ENCODE peak calls at places on chromosomes 2 and 18, in five cellular contexts. X, S, K, Y and A are unnamed samples.

GRCh38 chr18:5543036-5543671 is 643 bp downstream of the EPB41L3 start:
- DNase-seq in X (no peak), S (no peak), K (no peak), Y (peak; percentile 62), A (no peak)

GRCh38 chr18:34650121-34650545 is 60.0 kb upstream of the DTNA start:
- DNase-seq in X (peak; percentile 6), S (no peak), K (no peak), Y (no peak), A (no peak)

GRCh38 chr2:223086360-223086981 is 34.5 kb downstream of the KCNE4 start:
- DNase-seq in X (no peak), S (no peak), K (no peak), Y (no peak), A (no peak)

GRCh38 chr18:6722680-6723079 is 6.8 kb upstream of the ARHGAP28 start:
- DNase-seq in X (no peak), S (no peak), K (no peak), Y (no peak), A (no peak)

GRCh38 chr2:143150287-143150686 is 21.1 kb downstream of the ARHGAP15 start:
- DNase-seq in X (no peak), S (no peak), K (no peak), Y (no peak), A (no peak)

GRCh38 chr2:20448246-20449046 is 1.6 kb downstream of the RHOB start:
- DNase-seq in X (no peak), S (no peak), K (no peak), Y (peak; percentile 15), A (peak; percentile 62)

GRCh38 chr2:127643698-127644660 is 2.0 kb upstream of the GPR17 start:
- DNase-seq in X (no peak), S (peak; percentile 33), K (no peak), Y (no peak), A (no peak)

GRCh38 chr18:56559044-56559443 is 79.3 kb downstream of the TXNL1 start:
- DNase-seq in X (no peak), S (no peak), K (no peak), Y (no peak), A (no peak)

GRCh38 chr2:122263746-122264145 is 508.3 kb downstream of the TSN start:
- DNase-seq in X (peak; percentile 11), S (no peak), K (no peak), Y (no peak), A (no peak)

GRCh38 chr2:86439879-86440630 is 1.1 kb upstream of the KDM3A start:
- DNase-seq in X (no peak), S (no peak), K (no peak), Y (no peak), A (no peak)

GRCh38 chr2:130825231-130825971 is 11.3 kb upstream of the ARHGEF4 start:
- DNase-seq in X (no peak), S (no peak), K (no peak), Y (no peak), A (no peak)

GRCh38 chr18:58858591-58859468 is 5.8 kb upstream of the ZNF532 start:
- DNase-seq in X (peak; percentile 73), S (no peak), K (no peak), Y (no peak), A (no peak)

GRCh38 chr2:32993140-32993539 is 46.4 kb downstream of the LTBP1 start:
- DNase-seq in X (no peak), S (no peak), K (no peak), Y (no peak), A (no peak)

GRCh38 chr2:53575606-53576360 is 191.8 kb upstream of the CHAC2 start:
- DNase-seq in X (no peak), S (no peak), K (no peak), Y (no peak), A (no peak)

GRCh38 chr18:80232710-80233109 is 14.6 kb downstream of the PARD6G start:
- DNase-seq in X (no peak), S (no peak), K (no peak), Y (no peak), A (no peak)

GRCh38 chr18:47601608-47602272 is 328.7 kb downstream of the SMAD2 start:
- DNase-seq in X (no peak), S (no peak), K (no peak), Y (no peak), A (no peak)

GRCh38 chr18:79378416-79379250 is 17.1 kb upstream of the NFATC1 start:
- DNase-seq in X (peak; percentile 11), S (peak; percentile 87), K (no peak), Y (peak; percentile 92), A (peak; percentile 89)

GRCh38 chr18:1020731-1021344 is 116.2 kb downstream of the ADCYAP1 start:
- DNase-seq in X (no peak), S (no peak), K (no peak), Y (no peak), A (no peak)

GRCh38 chr18:79465392-79465991 is 69.8 kb downstream of the NFATC1 start:
- DNase-seq in X (no peak), S (no peak), K (no peak), Y (peak; percentile 55), A (no peak)

GRCh38 chr18:777021-777420 is 35.0 kb downstream of the YES1 start:
- DNase-seq in X (no peak), S (no peak), K (no peak), Y (no peak), A (no peak)